ENCODE peak calls at places on chromosomes 13 and 19, in eight cellular contexts. L is heart right ventricle, X is HEK293T, B is NCI-H1105, U is AG10803, O is left colon, Q is neural progenitor cell, E is NCI-H2081. Z is an unnamed sample.

GRCh38 chr13:109764045-109764444 is 22.3 kb downstream of the IRS2 start:
- DNase-seq in L (no peak), X (no peak), Q (no peak), E (no peak), U (no peak), O (no peak), B (no peak), Z (no peak)

GRCh38 chr13:80363890-80364503 is 23.1 kb upstream of the SPRY2 start:
- DNase-seq in E (peak), O (no peak), U (peak), X (peak), B (no peak), Q (peak), L (no peak), Z (no peak)

GRCh38 chr13:29583073-29583785 is 12.3 kb downstream of the SLC7A1 start:
- DNase-seq in Q (no peak), B (no peak), O (no peak), E (no peak), U (peak), L (no peak), X (no peak), Z (no peak)

GRCh38 chr13:41458939-41459753 is 1.8 kb downstream of the RGCC start:
- DNase-seq in X (peak), B (no peak), Q (peak), E (peak), U (peak), L (peak), O (peak), Z (no peak)

GRCh38 chr13:74288361-74288911 is 154.2 kb upstream of the KLF12 start:
- DNase-seq in L (peak), U (no peak), O (peak), X (peak), E (peak), Q (peak), B (peak), Z (no peak)

GRCh38 chr19:611506-611869 is 21.8 kb downstream of the HCN2 start:
- DNase-seq in O (no peak), E (no peak), Q (no peak), X (no peak), U (peak), L (no peak), B (no peak), Z (no peak)

GRCh38 chr13:65240773-65241172 is 1989.4 kb downstream of the PCDH9 start:
- DNase-seq in Q (no peak), L (no peak), B (no peak), O (no peak), U (no peak), X (no peak), E (no peak), Z (no peak)

GRCh38 chr13:100240109-100240779 is 151.4 kb downstream of the PCCA start:
- DNase-seq in L (no peak), B (no peak), X (no peak), E (no peak), O (no peak), U (no peak), Q (peak), Z (no peak)

GRCh38 chr13:74129500-74130144 is 4.6 kb downstream of the KLF12 start:
- DNase-seq in L (peak), O (peak), U (peak), E (no peak), B (no peak), X (peak), Q (no peak), Z (no peak)

GRCh38 chr19:39356647-39357046 is 14.4 kb downstream of the SAMD4B start:
- DNase-seq in X (no peak), L (no peak), B (no peak), O (no peak), Q (no peak), E (no peak), U (no peak), Z (no peak)

GRCh38 chr13:35164324-35164932 is 222.4 kb downstream of the NBEA start:
- DNase-seq in Q (peak), X (peak), B (peak), O (no peak), L (no peak), E (peak), U (peak), Z (no peak)

GRCh38 chr19:48283908-48284307 is 14.0 kb downstream of the ZNF114 start:
- DNase-seq in B (no peak), L (no peak), U (peak), O (no peak), Q (no peak), X (no peak), E (no peak), Z (no peak)

GRCh38 chr13:52345048-52345447 is 60.9 kb downstream of the THSD1 start:
- DNase-seq in U (no peak), L (no peak), Q (no peak), E (no peak), B (no peak), O (no peak), X (no peak), Z (no peak)

Z was measured in osteocyte.